ENCODE peak calls at places on chromosomes 12 and 14, in four cellular contexts. D is SIG-M5; B is stimulated activated naive CD8-positive, alpha-beta T cell treated with anti-CD3 and anti-CD28 coated beads, Interleukin-15, Interleukin-2, amounts not matched to agents 100 U/mL and 50 U/mL, for 24 hours; S is NCI-H1694 treated with DMSO at 0.1 percent for 48 hours. O is an unnamed sample.

GRCh38 chr12:75979181-75979580 is 52.4 kb downstream of the PHLDA1 start:
- DNase-seq in B (no peak), S (no peak), D (no peak), O (no peak)

GRCh38 chr14:82394916-82395315 is 861.3 kb upstream of the SEL1L start:
- DNase-seq in D (no peak), B (no peak), S (no peak), O (peak; percentile 67)

GRCh38 chr14:99968156-99968920 is 96.9 kb upstream of the EVL start:
- DNase-seq in S (no peak), D (no peak), B (no peak), O (no peak)

GRCh38 chr12:6039894-6040601 is 84.4 kb downstream of the VWF start:
- DNase-seq in D (no peak), S (peak; percentile 76), B (peak; percentile 54), O (no peak)

GRCh38 chr12:106840217-106840616 is 65.7 kb downstream of the RIC8B start:
- DNase-seq in B (no peak), S (no peak), D (no peak), O (no peak)

GRCh38 chr14:35814371-35815005 is 5.4 kb upstream of the RALGAPA1 start:
- DNase-seq in B (peak; percentile 88), D (peak; percentile 17), S (peak; percentile 59), O (no peak)

GRCh38 chr12:93783827-93784226 is 106.7 kb downstream of the CRADD start:
- DNase-seq in B (peak; percentile 59), D (no peak), S (no peak), O (no peak)

GRCh38 chr12:106692896-106693295 is 81.6 kb upstream of the RIC8B start:
- DNase-seq in B (no peak), D (no peak), S (no peak), O (no peak)

GRCh38 chr14:89299587-89299986 is 117.4 kb downstream of the FOXN3 start:
- DNase-seq in D (no peak), B (no peak), S (no peak), O (no peak)

GRCh38 chr12:42704340-42704739 is 114.8 kb upstream of the PRICKLE1 start:
- DNase-seq in B (no peak), D (no peak), S (no peak), O (no peak)

GRCh38 chr12:117847371-117847770 is 121.4 kb downstream of the KSR2 start:
- DNase-seq in D (no peak), B (no peak), S (peak; percentile 2), O (peak; percentile 74)

GRCh38 chr12:63855299-63855698 is 10.8 kb downstream of the SRGAP1 start:
- DNase-seq in B (no peak), S (no peak), D (no peak), O (no peak)

GRCh38 chr12:79420146-79420618 is 270.6 kb downstream of the PAWR start:
- DNase-seq in S (peak; percentile 25), D (no peak), B (no peak), O (no peak)

O was measured in NCI-H524 treated with DMSO at 0.1 percent for 48 hours.